ENCODE peak calls at places on chromosomes 3 and 15, in four cellular contexts. J is sigmoid colon, N is endodermal cell, Z is cardiac muscle cell. M is an unnamed sample. For H3K9me3, the result is how much of the 10 kb centered on the place peaks cover.

GRCh38 chr3:151816091-151816604 is 2.2 kb downstream of the AADAC start:
- DNase-seq in J (no peak), Z (no peak), N (peak), M (no peak)

GRCh38 chr3:145951431-145951830 is 209.6 kb downstream of the PLOD2 start:
- DNase-seq in J (no peak), Z (no peak), N (no peak), M (no peak)

GRCh38 chr15:66704783-66705113 is 2.7 kb downstream of the SMAD6 start:
- DNase-seq in Z (no peak), N (no peak), J (no peak), M (no peak)

GRCh38 chr3:30548605-30549004 is 57.8 kb upstream of the TGFBR2 start:
- DNase-seq in Z (no peak), N (peak), J (no peak), M (no peak)

GRCh38 chr15:36501063-36501678 is 78.3 kb upstream of the CDIN1 start:
- DNase-seq in Z (peak), J (no peak), N (peak), M (no peak)

GRCh38 chr3:105686324-105686897 is 182.4 kb downstream of the CBLB start:
- DNase-seq in N (no peak), Z (no peak), J (no peak), M (no peak)

GRCh38 chr3:72960812-72961518 is 35.6 kb upstream of the PPP4R2 start:
- DNase-seq in Z (peak), N (no peak), J (no peak), M (no peak)

GRCh38 chr3:146780251-146780650 is 175.1 kb upstream of the PLSCR5 start:
- DNase-seq in N (no peak), Z (no peak), J (no peak), M (no peak)

GRCh38 chr15:58856090-58856489 is 77.4 kb downstream of the SLTM start:
- DNase-seq in N (no peak), Z (no peak), J (no peak), M (no peak)

GRCh38 chr15:75200765-75201608 is 695 bp upstream of the C15orf39 start:
- DNase-seq in N (peak), Z (no peak), J (peak), M (peak)

GRCh38 chr3:73497646-73498406 is 126.9 kb downstream of the PDZRN3 start:
- DNase-seq in J (no peak), N (no peak), Z (no peak), M (no peak)

GRCh38 chr15:62698646-62699045 is 343.9 kb upstream of the TPM1 start:
- DNase-seq in N (no peak), Z (no peak), J (no peak), M (no peak)

GRCh38 chr3:49914906-49915305 is 11.2 kb upstream of the MST1R start:
- DNase-seq in J (no peak), Z (no peak), N (no peak), M (no peak)

GRCh38 chr15:69074011-69074842 is 59.7 kb downstream of the NOX5 start:
- DNase-seq in J (peak), Z (peak), N (peak), M (peak)

GRCh38 chr3:46076606-46077005 is 49.3 kb upstream of the XCR1 start:
- DNase-seq in Z (no peak), J (no peak), N (no peak), M (no peak)

GRCh38 chr3:40465111-40465407 is 7.9 kb downstream of the RPL14 start:
- DNase-seq in J (no peak), Z (no peak), N (no peak), M (no peak)

GRCh38 chr3:40464339-40465110 is 7.4 kb downstream of the RPL14 start:
- DNase-seq in N (no peak), J (no peak), Z (no peak), M (no peak)

GRCh38 chr3:40468018-40468417 is 8.9 kb upstream of the ZNF619 start:
- DNase-seq in Z (no peak), J (no peak), N (no peak), M (no peak)

GRCh38 chr3:40463579-40463978 is 6.4 kb downstream of the RPL14 start:
- DNase-seq in N (no peak), J (no peak), Z (no peak), M (no peak)

GRCh38 chr3:40465456-40465855 is 8.3 kb downstream of the RPL14 start:
- DNase-seq in N (no peak), Z (no peak), J (no peak), M (no peak)
- H3K9me3 ChIP-seq in N (under half), Z (under half), J (under half), M (under half)

GRCh38 chr3:5841609-5842008 is 654.1 kb downstream of the EDEM1 start:
- DNase-seq in Z (no peak), J (no peak), N (no peak), M (no peak)
- H3K9me3 ChIP-seq in Z (under half), J (under half), N (under half), M (under half)

DNA sequence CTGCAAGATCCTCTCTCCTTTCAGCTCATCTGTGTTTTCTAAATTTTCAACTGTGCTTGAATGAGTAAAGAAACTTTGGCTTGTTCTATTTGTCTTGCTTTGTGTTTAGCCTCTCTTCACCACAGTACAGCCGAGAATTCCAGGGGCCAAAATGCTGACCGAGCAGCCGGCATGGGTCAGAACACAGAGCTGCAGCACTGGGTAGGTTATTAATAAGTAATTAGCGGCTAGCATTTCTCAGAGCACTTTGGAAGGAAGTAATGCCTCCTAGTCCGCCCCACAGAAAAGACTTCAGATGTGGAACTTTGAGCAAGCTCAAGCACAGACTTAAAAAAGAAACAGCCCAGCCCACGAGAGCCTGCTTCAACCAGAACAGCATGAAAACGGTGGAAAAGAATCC is 343.9 kb downstream of the ARRDC4 start:
- DNase-seq in J (no peak), Z (no peak), N (no peak), M (no peak)
- H3K9me3 ChIP-seq in J (under half), Z (under half), N (under half), M (under half)

GRCh38 chr15:26656080-26656479 is 116.8 kb downstream of the GABRB3 start:
- DNase-seq in Z (no peak), J (no peak), N (no peak), M (no peak)
- H3K9me3 ChIP-seq in Z (under half), J (under half), N (under half), M (under half)

GRCh38 chr3:120039642-120040610 is 54.3 kb downstream of the GSK3B start:
- DNase-seq in N (peak), J (no peak), Z (no peak), M (no peak)
- H3K9me3 ChIP-seq in N (half or more), J (under half), Z (under half), M (under half)